ENCODE peak calls at places on chromosomes 11 and 22, in ten cellular contexts. P is GM23338, J is epithelial cell of esophagus, A is OCI-LY7, I is H7, K is cardiac muscle cell, E is choroid plexus epithelial cell, G is lung, B is epithelial cell of proximal tubule, Z is A549. U is an unnamed sample.

GRCh38 chr11:40445391-40445790 is 1014.1 kb downstream of the LRRC4C start:
- DNase-seq in P (peak; percentile 50), J (no peak), A (no peak), I (no peak), K (no peak), E (no peak), G (no peak), B (peak; percentile 27), Z (peak; percentile 6), U (no peak)

GRCh38 chr22:23289851-23290724 is 109.8 kb downstream of the BCR start:
- DNase-seq in P (peak; percentile 78), J (peak; percentile 58), A (peak; percentile 60), I (peak; percentile 96), K (peak; percentile 64), E (peak; percentile 70), G (peak; percentile 70), B (no peak), Z (peak; percentile 25), U (no peak)

GRCh38 chr22:42304021-42304790 is 33.8 kb upstream of the TCF20 start:
- DNase-seq in P (no peak), J (no peak), A (no peak), I (peak; percentile 71), K (no peak), E (no peak), G (no peak), B (no peak), Z (no peak), U (no peak)

GRCh38 chr11:57303990-57304579 is 20.7 kb downstream of the TNKS1BP1 start:
- DNase-seq in P (no peak), J (peak; percentile 92), A (no peak), I (peak; percentile 20), K (peak; percentile 50), E (no peak), G (no peak), B (no peak), Z (no peak), U (no peak)

GRCh38 chr11:61654397-61654829 is 25.8 kb upstream of the DAGLA start:
- DNase-seq in P (no peak), J (no peak), A (no peak), I (peak; percentile 45), K (peak; percentile 21), E (no peak), G (peak; percentile 48), B (no peak), Z (no peak), U (no peak)

GRCh38 chr22:47841166-47841565 is 1078.7 kb downstream of the TBC1D22A start:
- DNase-seq in P (no peak), J (no peak), A (peak; percentile 41), I (no peak), K (no peak), E (no peak), G (no peak), B (no peak), Z (no peak), U (no peak)

GRCh38 chr22:24325105-24325757 is 54.6 kb downstream of the SPECC1L start:
- DNase-seq in P (peak; percentile 54), J (peak; percentile 63), A (peak; percentile 79), I (peak; percentile 56), K (peak; percentile 91), E (peak; percentile 96), G (no peak), B (peak; percentile 47), Z (peak; percentile 70), U (no peak)

GRCh38 chr11:95092549-95093324 is 3.1 kb downstream of the ENDOD1 start:
- DNase-seq in P (peak; percentile 57), J (peak; percentile 53), A (peak; percentile 62), I (peak; percentile 56), K (peak; percentile 50), E (peak; percentile 84), G (no peak), B (no peak), Z (peak; percentile 46), U (no peak)

GRCh38 chr22:27585141-27585540 is 216.4 kb downstream of the MN1 start:
- DNase-seq in P (no peak), J (peak; percentile 74), A (no peak), I (no peak), K (no peak), E (no peak), G (no peak), B (no peak), Z (no peak), U (no peak)

GRCh38 chr11:111299111-111300026 is 1.0 kb downstream of the POU2AF3 start:
- DNase-seq in P (peak; percentile 75), J (peak; percentile 9), A (no peak), I (peak; percentile 86), K (peak; percentile 48), E (peak; percentile 22), G (peak; percentile 75), B (no peak), Z (peak; percentile 60), U (no peak)

GRCh38 chr22:37169412-37169811 is 18.6 kb downstream of the C1QTNF6 start:
- DNase-seq in P (no peak), J (no peak), A (no peak), I (peak; percentile 27), K (no peak), E (no peak), G (no peak), B (no peak), Z (no peak), U (no peak)

GRCh38 chr11:61281581-61282250 is 13.4 kb downstream of the VWCE start:
- DNase-seq in P (peak; percentile 93), J (peak; percentile 81), A (peak; percentile 39), I (peak; percentile 99), K (peak; percentile 58), E (peak; percentile 59), G (no peak), B (no peak), Z (peak; percentile 67), U (no peak)

GRCh38 chr22:46108564-46109473 is 41.5 kb upstream of the PPARA start:
- DNase-seq in P (peak; percentile 30), J (peak; percentile 55), A (no peak), I (peak; percentile 86), K (peak; percentile 48), E (peak; percentile 42), G (no peak), B (no peak), Z (peak; percentile 73), U (no peak)

GRCh38 chr11:83473771-83474170 is 187.6 kb upstream of the CCDC90B start:
- DNase-seq in P (no peak), J (no peak), A (no peak), I (no peak), K (no peak), E (no peak), G (no peak), B (no peak), Z (no peak), U (no peak)

GRCh38 chr11:65571420-65571819 is 918 bp upstream of the FAM89B start:
- DNase-seq in P (no peak), J (no peak), A (no peak), I (no peak), K (no peak), E (no peak), G (no peak), B (no peak), Z (no peak), U (no peak)
- H3K4me3 ChIP-seq in P (peak overlapping the region; percentile 91), J (peak overlapping the region; percentile 93), A (peak overlapping the region; percentile 94), I (peak overlapping the region; percentile 97), K (peak overlapping the region; percentile 49), E (peak overlapping the region; percentile 93), G (peak overlapping the region; percentile 20), B (peak overlapping the region; percentile 84), Z (peak overlapping the region; percentile 81), U (peak overlapping the region; percentile 97)

GRCh38 chr11:121656333-121657090 is 203.7 kb upstream of the SORL1-AS1 start:
- DNase-seq in P (peak; percentile 25), J (no peak), A (no peak), I (peak; percentile 23), K (no peak), E (peak; percentile 47), G (no peak), B (no peak), Z (no peak), U (no peak)
- H3K4me3 ChIP-seq in P (peak overlapping the region; percentile 68), J (peak overlapping the region; percentile 12), A (no peak overlapping the region), I (no peak overlapping the region), K (no peak overlapping the region), E (peak overlapping the region; percentile 31), G (no peak overlapping the region), B (peak overlapping the region; percentile 55), Z (peak overlapping the region; percentile 48), U (no peak overlapping the region)

GRCh38 chr22:43956805-43957463 is 1.7 kb downstream of the SAMM50 start:
- DNase-seq in P (peak; percentile 25), J (peak; percentile 28), A (no peak), I (no peak), K (peak; percentile 49), E (no peak), G (no peak), B (no peak), Z (no peak), U (no peak)
- H3K4me3 ChIP-seq in P (peak overlapping the region; percentile 97), J (peak overlapping the region; percentile 2), A (peak overlapping the region; percentile 86), I (no peak overlapping the region), K (peak overlapping the region; percentile 55), E (peak overlapping the region; percentile 95), G (no peak overlapping the region), B (peak overlapping the region; percentile 76), Z (no peak overlapping the region), U (peak overlapping the region; percentile 94)

GRCh38 chr11:123197711-123198110 is 2.7 kb upstream of the CLMP start:
- DNase-seq in P (no peak), J (peak; percentile 98), A (no peak), I (no peak), K (peak; percentile 89), E (peak; percentile 82), G (no peak), B (no peak), Z (no peak), U (no peak)

GRCh38 chr11:123193742-123194141 is 1.3 kb downstream of the CLMP start:
- DNase-seq in P (no peak), J (no peak), A (no peak), I (no peak), K (no peak), E (peak; percentile 33), G (no peak), B (no peak), Z (no peak), U (no peak)

GRCh38 chr11:123195182-123196059 is at the start of gene CLMP:
- DNase-seq in P (peak; percentile 86), J (no peak), A (no peak), I (peak; percentile 89), K (peak; percentile 86), E (peak; percentile 69), G (peak; percentile 41), B (no peak), Z (no peak), U (no peak)

GRCh38 chr11:123194308-123195181 is 503 bp downstream of the CLMP start:
- DNase-seq in P (peak; percentile 77), J (peak; percentile 47), A (no peak), I (peak; percentile 86), K (peak; percentile 45), E (no peak), G (no peak), B (no peak), Z (no peak), U (no peak)

DNA sequence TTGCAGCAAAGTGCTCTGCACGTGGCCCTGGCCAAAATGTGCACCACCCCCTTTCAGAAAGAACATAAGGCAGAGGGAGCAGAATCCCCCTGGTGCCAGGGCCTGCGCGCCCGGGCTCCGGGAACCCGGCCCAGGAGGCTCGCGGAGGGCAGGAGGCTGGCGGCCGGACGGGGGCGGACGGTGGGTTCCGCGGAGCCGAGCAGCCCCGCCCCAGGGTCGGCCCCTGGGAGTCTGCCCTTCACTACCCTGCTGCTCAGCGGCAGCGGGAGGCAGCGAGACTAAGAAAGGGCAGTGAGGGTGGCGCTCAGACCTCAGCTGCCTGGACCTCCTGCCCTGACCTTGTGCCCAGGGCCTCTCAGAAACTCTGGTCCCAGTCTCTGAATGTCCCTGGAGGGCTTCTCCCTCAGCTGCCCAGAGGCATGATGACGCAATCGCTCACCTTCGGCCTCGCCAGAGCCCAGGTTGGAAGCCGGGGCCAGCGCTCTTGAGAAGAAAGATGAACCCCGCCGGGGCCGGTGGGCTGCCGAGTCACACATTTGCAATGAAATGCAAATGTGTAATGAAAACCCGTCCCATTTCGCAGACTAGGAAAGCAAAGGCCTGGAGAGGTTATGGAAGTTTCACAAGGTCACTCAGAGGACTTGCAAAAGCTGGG is 1.1 kb upstream of the CLMP start:
- DNase-seq in P (peak; percentile 84), J (no peak), A (no peak), I (peak; percentile 88), K (no peak), E (no peak), G (no peak), B (no peak), Z (no peak), U (no peak)
- H3K4me3 ChIP-seq in P (peak overlapping the region; percentile 82), J (no peak overlapping the region), A (no peak overlapping the region), I (peak overlapping the region; percentile 68), K (no peak overlapping the region), E (peak overlapping the region; percentile 78), G (no peak overlapping the region), B (no peak overlapping the region), Z (no peak overlapping the region), U (no peak overlapping the region)